ENCODE peak calls at places on chromosomes 6 and 20, in five cellular contexts. E is thoracic aorta, O is right atrium auricular region, T is IMR-90, M is heart right ventricle. V is an unnamed sample.
A peak's percentile ranks its signal among the peaks of the same experiment; 100 is the strongest.

GRCh38 chr6:144535630-144536029 is 250.5 kb downstream of the UTRN start:
- DNase-seq in E (no peak), O (no peak), T (no peak), M (no peak), V (no peak)

GRCh38 chr20:34986311-34987287 is 30.9 kb downstream of the MYH7B start:
- DNase-seq in E (no peak), O (no peak), T (no peak), M (no peak), V (no peak)

GRCh38 chr20:11366660-11367059 is 551.0 kb upstream of the BTBD3 start:
- DNase-seq in E (no peak), O (no peak), T (peak; percentile 96), M (no peak), V (peak; percentile 54)

GRCh38 chr20:19104186-19104585 is 108.3 kb upstream of the SLC24A3 start:
- DNase-seq in E (no peak), O (peak; percentile 11), T (no peak), M (no peak), V (no peak)

GRCh38 chr20:19288636-19289035 is 76.2 kb downstream of the SLC24A3 start:
- DNase-seq in E (no peak), O (no peak), T (no peak), M (no peak), V (no peak)

GRCh38 chr6:6998194-6998569 is 109.6 kb upstream of the RREB1 start:
- DNase-seq in E (no peak), O (no peak), T (no peak), M (no peak), V (no peak)

GRCh38 chr6:134176283-134176975 is 124.0 kb upstream of the SLC2A12 start:
- DNase-seq in E (peak; percentile 38), O (peak; percentile 70), T (peak; percentile 37), M (peak; percentile 49), V (no peak)

GRCh38 chr6:43669050-43669921 is 18.3 kb downstream of the MRPS18A start:
- DNase-seq in E (peak; percentile 21), O (peak; percentile 87), T (peak; percentile 59), M (peak; percentile 72), V (no peak)

GRCh38 chr6:41460742-41461336 is 85.3 kb upstream of the FOXP4 start:
- DNase-seq in E (no peak), O (no peak), T (no peak), M (no peak), V (no peak)

GRCh38 chr20:400451-401275 is 7.4 kb upstream of the RBCK1 start:
- DNase-seq in E (no peak), O (no peak), T (no peak), M (no peak), V (no peak)

GRCh38 chr20:34344256-34344637 is 18.8 kb upstream of the ITCH start:
- DNase-seq in E (no peak), O (no peak), T (no peak), M (no peak), V (no peak)

GRCh38 chr6:10418862-10419748 is 4.2 kb upstream of the TFAP2A start:
- DNase-seq in E (no peak), O (no peak), T (peak; percentile 47), M (no peak), V (peak; percentile 93)

GRCh38 chr20:14445902-14446301 is 108.5 kb upstream of the FLRT3 start:
- DNase-seq in E (no peak), O (no peak), T (no peak), M (no peak), V (peak; percentile 33)

GRCh38 chr20:1338096-1338495 is 9.2 kb upstream of the SDCBP2 start:
- DNase-seq in E (no peak), O (peak; percentile 54), T (no peak), M (no peak), V (no peak)

GRCh38 chr6:100593522-100593921 is 128.8 kb upstream of the SIM1 start:
- DNase-seq in E (no peak), O (no peak), T (no peak), M (no peak), V (no peak)

GRCh38 chr6:72446427-72446826 is 175.4 kb upstream of the KCNQ5 start:
- DNase-seq in E (no peak), O (no peak), T (peak; percentile 28), M (no peak), V (peak; percentile 18)

GRCh38 chr6:100116409-100117194 is 122.6 kb upstream of the MCHR2 start:
- DNase-seq in E (no peak), O (no peak), T (peak; percentile 76), M (peak; percentile 29), V (peak; percentile 56)

GRCh38 chr20:32251470-32251869 is 26.0 kb upstream of the KIF3B start:
- DNase-seq in E (no peak), O (no peak), T (no peak), M (no peak), V (no peak)

GRCh38 chr6:56725257-56725656 is 82.6 kb upstream of the DST start:
- DNase-seq in E (no peak), O (no peak), T (no peak), M (no peak), V (no peak)

GRCh38 chr6:26438000-26438399 is 2.3 kb upstream of the BTN3A3 start:
- DNase-seq in E (no peak), O (no peak), T (no peak), M (no peak), V (no peak)

GRCh38 chr20:10565191-10565921 is 108.4 kb downstream of the JAG1 start:
- DNase-seq in E (no peak), O (no peak), T (peak; percentile 89), M (no peak), V (peak; percentile 31)

GRCh38 chr20:36741072-36741471 is 4.8 kb downstream of the NDRG3 start:
- DNase-seq in E (no peak), O (no peak), T (no peak), M (no peak), V (no peak)

GRCh38 chr6:25277857-25278256 is 1.3 kb upstream of the CARMIL1 start:
- DNase-seq in E (no peak), O (no peak), T (peak; percentile 14), M (no peak), V (no peak)

GRCh38 chr6:133441491-133441890 is 200.3 kb downstream of the EYA4 start:
- DNase-seq in E (no peak), O (no peak), T (no peak), M (no peak), V (peak; percentile 28)

GRCh38 chr6:142332393-142333080 is 30.7 kb downstream of the ADGRG6 start:
- DNase-seq in E (no peak), O (no peak), T (peak; percentile 11), M (no peak), V (no peak)

GRCh38 chr20:45097485-45098095 is 3.3 kb downstream of the KCNS1 start:
- DNase-seq in E (no peak), O (no peak), T (no peak), M (no peak), V (no peak)

GRCh38 chr20:45096781-45097180 is 4.1 kb downstream of the KCNS1 start:
- DNase-seq in E (no peak), O (no peak), T (no peak), M (no peak), V (no peak)

GRCh38 chr20:45100563-45101245 is at the start of gene KCNS1:
- DNase-seq in E (no peak), O (no peak), T (no peak), M (no peak), V (no peak)

GRCh38 chr20:45095753-45096371 is 5.1 kb downstream of the KCNS1 start:
- DNase-seq in E (no peak), O (no peak), T (peak; percentile 69), M (peak; percentile 57), V (no peak)

GRCh38 chr20:45098096-45098773 is 2.7 kb downstream of the KCNS1 start:
- DNase-seq in E (no peak), O (no peak), T (no peak), M (no peak), V (no peak)
- TF ChIP-seq CTCF in E (no peak), O (no peak), T (peak; percentile 26), M (no peak), V (peak; percentile 59)

DNA sequence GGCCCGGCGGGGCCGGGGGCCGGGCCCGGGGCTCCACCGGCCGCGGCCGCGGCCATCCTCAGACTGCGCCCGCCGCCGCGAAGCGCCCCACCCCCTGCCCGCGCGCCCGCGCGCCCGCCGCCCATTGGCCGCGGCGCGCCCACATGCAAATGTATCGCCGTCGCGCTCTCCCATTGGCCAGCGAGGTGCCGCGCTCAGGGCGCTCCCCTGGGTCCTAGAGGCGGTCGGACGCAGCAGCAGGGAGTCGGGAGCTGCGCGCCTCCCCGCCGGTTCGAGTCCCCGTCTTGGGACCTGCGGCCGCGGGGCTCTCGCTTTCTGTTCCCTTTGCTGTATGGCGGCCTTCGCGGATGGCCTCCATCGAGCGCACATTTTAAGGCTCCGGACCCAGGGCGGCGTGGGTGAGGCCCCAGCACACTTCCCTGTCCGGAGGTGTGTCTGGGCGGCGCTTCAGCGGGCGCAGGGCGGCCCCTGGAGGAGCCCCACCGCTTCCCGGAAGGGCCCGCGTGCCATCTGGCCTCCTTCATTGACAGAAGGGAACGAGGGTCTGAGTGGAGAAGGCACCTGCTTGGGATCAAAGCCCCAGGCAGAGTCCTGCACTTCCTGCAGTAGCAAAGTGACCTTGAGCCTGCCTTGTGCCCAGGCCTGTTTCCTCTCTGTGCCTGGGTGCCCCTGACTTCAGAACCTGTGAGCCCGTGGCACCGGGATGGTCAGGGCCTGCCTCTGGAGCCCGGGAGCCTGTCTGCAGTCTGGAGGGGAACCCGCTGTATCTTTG is at the start of gene CABLES2:
- DNase-seq in E (peak; percentile 76), O (peak; percentile 95), T (peak; percentile 92), M (peak; percentile 95), V (peak; percentile 81)
- H3K4me1 ChIP-seq in E (peaks cover 12% of the 10 kb centered on the region), O (no peaks in the 10 kb centered on the region), T (peaks cover 6% of the 10 kb centered on the region), M (peaks cover 14% of the 10 kb centered on the region), V (no peaks in the 10 kb centered on the region)

DNA sequence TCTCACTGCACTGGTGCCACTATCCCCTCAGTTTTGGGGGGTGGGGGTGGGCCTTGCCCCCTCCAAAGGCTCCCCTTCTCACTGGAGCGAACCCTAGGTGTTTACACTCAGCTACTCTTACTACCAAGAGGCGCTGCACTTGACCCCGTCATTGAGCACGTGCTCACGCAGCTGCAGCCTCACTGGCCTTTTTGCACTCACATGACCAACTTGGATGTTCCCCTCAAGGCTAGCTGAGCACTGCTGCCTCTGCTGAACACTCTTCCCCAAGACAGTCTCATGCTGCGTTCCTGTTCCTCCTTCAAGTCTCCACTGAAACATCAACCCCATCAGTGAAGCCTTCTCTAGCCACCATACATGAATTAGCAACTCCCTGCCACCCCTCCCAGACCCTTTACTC is 4.1 kb downstream of the SOD2 start:
- DNase-seq in E (no peak), O (no peak), T (no peak), M (no peak), V (no peak)
- H3K27ac ChIP-seq in E (no peak overlapping the region), O (no peak overlapping the region), T (peak overlapping the region; percentile 22), M (no peak overlapping the region), V (no peak overlapping the region)

DNA sequence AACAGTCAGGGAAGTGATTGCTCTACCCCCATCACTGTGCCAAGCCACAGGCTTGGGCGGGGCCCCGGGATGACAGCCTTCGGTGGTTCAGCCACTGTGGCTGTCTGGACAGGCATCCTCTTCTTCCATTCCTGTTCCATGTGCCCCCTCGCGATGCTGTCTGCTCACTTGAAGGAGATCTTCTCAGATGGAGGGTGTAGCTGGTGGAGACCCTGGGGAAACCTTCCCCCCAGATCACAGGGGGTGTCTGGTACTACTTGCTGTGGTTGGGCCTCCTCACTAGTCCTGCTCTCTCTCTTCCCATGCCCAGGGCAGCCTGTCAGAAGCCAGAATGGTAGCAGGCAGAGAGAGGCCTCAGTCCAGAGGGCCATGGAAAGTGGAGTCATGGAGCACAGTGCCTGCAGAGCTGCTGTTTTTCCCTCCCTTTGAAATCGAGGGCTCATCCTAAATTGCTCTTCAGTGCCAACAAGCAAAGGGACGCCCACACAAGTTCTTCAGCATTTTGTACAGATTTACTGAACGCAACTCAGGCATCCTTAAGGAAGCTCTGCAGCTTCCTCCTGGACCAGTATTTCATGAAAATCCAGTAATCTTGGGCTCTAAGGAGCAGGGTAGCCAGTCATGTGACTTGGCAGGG is 326.6 kb downstream of the ZFAND3 start:
- DNase-seq in E (no peak), O (no peak), T (peak; percentile 5), M (no peak), V (no peak)
- TF ChIP-seq CTCF in E (no peak), O (no peak), T (no peak), M (no peak), V (no peak)